ENCODE peak calls at places on chromosomes 13 and 19, in nine cellular contexts. W is iPS-NIHi11; B is NCI-H524; F is heart left ventricle; M is thoracic aorta; T is fibroblast of pulmonary artery; H is left ventricle myocardium inferior; O is HuH-7.5; Y is activated CD8-positive, alpha-beta memory T cell treated with anti-CD3 and anti-CD28 coated beads, Interleukin-2, amount 10 ng/mL, durations not matched to agents 7 days and 5 days. S is an unnamed sample.

GRCh38 chr19:778910-779653 is 18.2 kb upstream of the PTBP1 start:
- DNase-seq in F (peak), H (no peak), Y (no peak), T (peak), W (peak), B (peak), O (peak), M (no peak), S (no peak)

GRCh38 chr13:73970413-73971055 is 163.7 kb downstream of the KLF12 start:
- DNase-seq in O (no peak), B (no peak), W (no peak), M (no peak), Y (no peak), T (no peak), F (no peak), H (no peak), S (no peak)

GRCh38 chr19:17757125-17757524 is 5.8 kb downstream of the FCHO1 start:
- DNase-seq in M (no peak), Y (no peak), F (peak), O (no peak), T (peak), W (no peak), B (peak), H (peak), S (no peak)

GRCh38 chr13:90797335-90797734 is 550.2 kb upstream of the MIR17HG start:
- DNase-seq in Y (no peak), H (no peak), F (no peak), T (no peak), W (no peak), B (no peak), O (no peak), M (no peak), S (no peak)

GRCh38 chr19:40611096-40611495 is 9.9 kb downstream of the LTBP4 start:
- DNase-seq in O (no peak), H (no peak), B (no peak), F (no peak), T (no peak), Y (peak), M (no peak), W (no peak), S (no peak)

GRCh38 chr19:10808937-10809655 is 26.9 kb downstream of the TMED1 start:
- DNase-seq in W (no peak), O (no peak), H (no peak), T (peak), M (no peak), F (no peak), Y (peak), B (no peak), S (peak)

GRCh38 chr19:19385900-19386339 is 19.6 kb upstream of the GATAD2A start:
- DNase-seq in B (no peak), Y (peak), F (no peak), T (no peak), M (no peak), H (no peak), W (peak), O (no peak), S (peak)

GRCh38 chr19:29060833-29061364 is 152.1 kb downstream of the UQCRFS1 start:
- DNase-seq in H (no peak), O (no peak), F (no peak), Y (no peak), B (no peak), T (no peak), M (no peak), W (no peak), S (no peak)

GRCh38 chr19:50204811-50205675 is 1.6 kb downstream of the MYH14 start:
- DNase-seq in B (no peak), O (peak), M (no peak), Y (no peak), T (no peak), F (peak), H (peak), W (peak), S (no peak)

GRCh38 chr19:48341006-48341405 is 15.7 kb downstream of the EMP3 start:
- DNase-seq in O (no peak), W (no peak), T (peak), Y (no peak), F (no peak), M (no peak), B (peak), H (no peak), S (no peak)

GRCh38 chr13:33263976-33264619 is 21.5 kb downstream of the STARD13 start:
- DNase-seq in H (no peak), T (no peak), F (no peak), W (no peak), Y (no peak), B (no peak), O (no peak), M (no peak), S (no peak)

GRCh38 chr13:19154843-19155242 is 26.8 kb downstream of the TUBA3C start:
- DNase-seq in M (no peak), F (no peak), T (no peak), H (no peak), Y (no peak), B (no peak), W (no peak), O (no peak), S (no peak)

GRCh38 chr19:39341720-39342604 is at the start of gene SAMD4B:
- DNase-seq in H (peak), F (peak), O (peak), B (peak), Y (peak), W (peak), T (peak), M (peak), S (peak)

GRCh38 chr19:17089238-17089637 is 13.7 kb downstream of the MYO9B start:
- DNase-seq in F (no peak), O (no peak), T (peak), B (no peak), W (no peak), Y (no peak), H (no peak), M (no peak), S (no peak)

GRCh38 chr19:16822648-16823047 is 6.5 kb upstream of the SIN3B start:
- DNase-seq in T (no peak), Y (no peak), M (no peak), B (no peak), F (no peak), O (no peak), H (no peak), W (no peak), S (no peak)

GRCh38 chr13:80340643-80341097 is 256 bp downstream of the SPRY2 start:
- DNase-seq in F (no peak), H (no peak), O (no peak), Y (no peak), T (peak), W (no peak), B (peak), M (no peak), S (no peak)

GRCh38 chr19:33662391-33662790 is 40.6 kb downstream of the CHST8 start:
- DNase-seq in W (no peak), H (no peak), M (no peak), F (peak), B (no peak), Y (no peak), O (no peak), T (no peak), S (no peak)

GRCh38 chr13:83153833-83154232 is 728.4 kb downstream of the SLITRK1 start:
- DNase-seq in B (no peak), M (no peak), T (peak), H (no peak), F (no peak), O (no peak), W (no peak), Y (no peak), S (no peak)

GRCh38 chr13:105908581-105908980 is 626.9 kb downstream of the EFNB2 start:
- DNase-seq in H (no peak), O (no peak), Y (peak), T (no peak), W (no peak), F (no peak), B (no peak), M (no peak), S (no peak)

GRCh38 chr13:78601124-78601885 is 2.0 kb downstream of the POU4F1 start:
- DNase-seq in H (no peak), M (no peak), B (no peak), O (no peak), Y (no peak), W (no peak), T (peak), F (no peak), S (no peak)

GRCh38 chr19:7687177-7687576 is 6.5 kb downstream of the TRAPPC5 start:
- DNase-seq in Y (no peak), F (no peak), W (no peak), H (no peak), T (no peak), B (no peak), M (no peak), O (no peak), S (no peak)

GRCh38 chr19:16112778-16113177 is 1.1 kb downstream of the RAB8A start:
- DNase-seq in T (no peak), F (no peak), H (no peak), B (no peak), Y (no peak), M (no peak), W (no peak), O (peak), S (no peak)

GRCh38 chr13:28531195-28531955 is 36.4 kb upstream of the FLT1 start:
- DNase-seq in T (peak), M (no peak), H (peak), Y (no peak), W (peak), B (peak), F (peak), O (no peak), S (no peak)

GRCh38 chr19:3699741-3700241 is 477 bp downstream of the PIP5K1C start:
- DNase-seq in B (no peak), Y (no peak), W (no peak), H (no peak), F (no peak), O (no peak), T (no peak), M (no peak), S (no peak)

GRCh38 chr13:50384724-50385123 is 369.5 kb downstream of the KCNRG start:
- DNase-seq in H (no peak), B (no peak), M (no peak), O (no peak), W (no peak), T (no peak), F (no peak), Y (no peak), S (no peak)

GRCh38 chr13:48571121-48571901 is 38.4 kb upstream of the RCBTB2 start:
- DNase-seq in F (no peak), H (no peak), Y (no peak), B (no peak), O (no peak), M (no peak), T (peak), W (no peak), S (no peak)

GRCh38 chr13:32282096-32282711 is 33.0 kb downstream of the ZAR1L start:
- DNase-seq in O (no peak), B (no peak), W (no peak), H (no peak), T (no peak), M (no peak), F (no peak), Y (no peak), S (no peak)

GRCh38 chr19:44435441-44435840 is 12.8 kb downstream of the ZNF229 start:
- DNase-seq in B (no peak), T (no peak), F (no peak), M (no peak), Y (no peak), O (no peak), W (no peak), H (no peak), S (no peak)